ENCODE peak calls at places on chromosomes 12 and 14, in nine cellular contexts. S, D, K, A, Y, W, I, C and Z are unnamed samples. For H3K4me1 and H3K27me3, the result is how much of the 10 kb centered on the place peaks cover.

GRCh38 chr14:105474478-105475268 is at the start of gene CRIP2:
- DNase-seq in S (no peak), D (no peak), K (peak), A (peak), Y (no peak), W (no peak), I (peak), C (no peak), Z (peak)

GRCh38 chr14:105600939-105601359 is 74.6 kb downstream of the TMEM121 start:
- DNase-seq in S (no peak), D (no peak), K (no peak), A (no peak), Y (no peak), W (no peak), I (no peak), C (no peak), Z (no peak)

GRCh38 chr14:72013606-72014129 is 81.4 kb downstream of the RGS6 start:
- DNase-seq in S (no peak), D (no peak), K (no peak), A (no peak), Y (no peak), W (no peak), I (no peak), C (no peak), Z (no peak)

GRCh38 chr12:50568338-50569155 is 63.8 kb downstream of the DIP2B start:
- DNase-seq in S (no peak), D (no peak), K (no peak), A (no peak), Y (no peak), W (no peak), I (no peak), C (no peak), Z (no peak)

GRCh38 chr14:105505101-105505500 is 14.1 kb downstream of the TEDC1 start:
- DNase-seq in S (no peak), D (peak), K (no peak), A (no peak), Y (no peak), W (no peak), I (no peak), C (no peak), Z (no peak)

GRCh38 chr14:22106700-22107697 is 433.4 kb upstream of the OR4E1 start:
- DNase-seq in S (no peak), D (no peak), K (peak), A (no peak), Y (no peak), W (no peak), I (no peak), C (no peak), Z (no peak)

GRCh38 chr12:32036477-32037263 is 70.0 kb upstream of the BICD1 start:
- DNase-seq in S (no peak), D (no peak), K (no peak), A (no peak), Y (no peak), W (no peak), I (no peak), C (no peak), Z (no peak)

GRCh38 chr14:50953497-50953896 is 9.2 kb upstream of the PYGL start:
- DNase-seq in S (no peak), D (no peak), K (no peak), A (no peak), Y (no peak), W (no peak), I (no peak), C (no peak), Z (no peak)

GRCh38 chr14:74608959-74609611 is 3.0 kb downstream of the LTBP2 start:
- DNase-seq in S (peak), D (peak), K (peak), A (peak), Y (peak), W (peak), I (peak), C (peak), Z (peak)

GRCh38 chr14:99420711-99421110 is 59.9 kb downstream of the SETD3 start:
- DNase-seq in S (peak), D (peak), K (no peak), A (peak), Y (no peak), W (no peak), I (no peak), C (no peak), Z (no peak)

DNA sequence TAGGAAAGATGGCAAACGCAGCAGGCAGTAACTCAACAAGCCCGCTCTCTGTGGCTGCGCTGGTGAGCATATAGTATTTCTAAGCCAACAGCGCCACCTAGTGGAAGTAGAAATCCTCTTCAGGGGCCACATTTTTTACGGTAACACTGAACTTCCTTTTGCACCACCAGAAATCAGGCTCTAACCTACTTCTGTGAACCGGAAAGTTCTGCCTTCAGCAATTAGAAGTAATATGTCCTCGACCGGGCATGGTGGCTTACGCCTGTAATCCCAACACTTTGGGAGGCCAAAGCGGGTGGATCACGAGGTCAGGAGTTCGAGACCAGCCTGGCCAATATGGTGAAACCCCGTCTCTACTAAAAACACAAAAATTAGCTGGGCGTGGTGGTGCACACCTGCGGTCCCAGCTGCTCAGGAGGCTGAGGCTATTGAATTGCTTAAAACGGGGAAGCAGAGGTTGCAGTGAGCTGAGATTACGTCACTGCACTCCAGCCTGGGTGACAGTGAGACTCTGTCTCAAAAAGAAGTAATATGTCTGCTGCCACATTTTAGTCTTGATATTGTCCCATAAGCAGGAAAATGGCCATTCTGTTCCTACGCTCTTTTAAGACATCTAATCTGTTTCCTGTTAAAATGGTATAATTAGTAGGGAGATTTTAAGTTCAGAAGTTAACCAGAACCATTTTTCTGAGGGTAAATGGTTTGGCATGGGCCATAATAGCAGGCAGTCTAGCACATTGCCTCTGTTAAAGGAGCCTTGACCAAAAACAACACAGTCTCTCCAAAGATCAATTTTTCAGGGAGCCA is 26.7 kb downstream of the APOBEC1 start:
- DNase-seq in S (peak), D (peak), K (peak), A (peak), Y (peak), W (peak), I (peak), C (peak), Z (peak)
- H3K4me1 ChIP-seq in S (under half), D (under half), K (under half), A (under half), Y (under half), W (under half), I (under half), C (under half), Z (under half)

DNA sequence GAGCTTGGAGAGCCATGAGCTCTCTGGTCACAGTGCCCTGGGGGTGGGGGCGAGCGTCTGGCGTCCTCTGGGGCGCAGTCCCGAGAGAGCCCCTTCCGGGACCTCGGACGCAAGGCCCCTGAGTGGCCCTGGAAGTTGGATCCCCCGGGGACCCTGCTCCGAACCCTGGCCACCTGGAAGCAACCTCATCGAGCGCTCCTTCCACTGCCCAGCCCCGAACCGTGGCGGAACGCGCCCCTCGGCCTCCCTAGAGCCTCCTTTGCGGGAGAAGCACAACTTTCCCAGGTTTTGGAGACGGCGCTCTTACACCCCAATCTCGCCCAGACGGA is 1.2 kb downstream of the NOS1 start:
- DNase-seq in S (no peak), D (no peak), K (no peak), A (peak), Y (no peak), W (no peak), I (no peak), C (no peak), Z (no peak)
- H3K27me3 ChIP-seq in S (under half), D (under half), K (under half), A (half or more), Y (under half), W (under half), I (under half), C (under half), Z (half or more)

GRCh38 chr12:2346405-2346804 is 293.6 kb downstream of the CACNA1C start:
- DNase-seq in S (no peak), D (no peak), K (no peak), A (no peak), Y (no peak), W (peak), I (no peak), C (no peak), Z (no peak)
- H3K4me1 ChIP-seq in S (under half), D (under half), K (under half), A (under half), Y (under half), W (half or more), I (under half), C (under half), Z (half or more)

GRCh38 chr12:34214011-34214410 is 191.7 kb downstream of the ALG10 start:
- DNase-seq in S (no peak), D (no peak), K (no peak), A (no peak), Y (no peak), W (no peak), I (no peak), C (no peak), Z (no peak)
- H3K27me3 ChIP-seq in S (under half), D (under half), K (under half), A (under half), Y (under half), W (under half), I (under half), C (under half), Z (under half)

GRCh38 chr12:95197636-95198035 is 19.6 kb downstream of the FGD6 start:
- DNase-seq in S (no peak), D (no peak), K (no peak), A (no peak), Y (no peak), W (no peak), I (no peak), C (no peak), Z (no peak)

GRCh38 chr12:95201056-95201670 is 16.1 kb downstream of the FGD6 start:
- DNase-seq in S (no peak), D (no peak), K (peak), A (no peak), Y (peak), W (no peak), I (no peak), C (no peak), Z (no peak)

GRCh38 chr12:95200128-95200973 is 16.9 kb downstream of the FGD6 start:
- DNase-seq in S (no peak), D (no peak), K (peak), A (no peak), Y (peak), W (no peak), I (no peak), C (no peak), Z (no peak)

GRCh38 chr12:95195122-95195521 is 22.1 kb downstream of the FGD6 start:
- DNase-seq in S (no peak), D (no peak), K (no peak), A (peak), Y (no peak), W (no peak), I (no peak), C (no peak), Z (no peak)

GRCh38 chr12:95198914-95199313 is 18.4 kb downstream of the FGD6 start:
- DNase-seq in S (no peak), D (no peak), K (peak), A (peak), Y (no peak), W (no peak), I (no peak), C (no peak), Z (no peak)
- H3K4me1 ChIP-seq in S (under half), D (under half), K (under half), A (half or more), Y (under half), W (under half), I (under half), C (under half), Z (under half)

DNA sequence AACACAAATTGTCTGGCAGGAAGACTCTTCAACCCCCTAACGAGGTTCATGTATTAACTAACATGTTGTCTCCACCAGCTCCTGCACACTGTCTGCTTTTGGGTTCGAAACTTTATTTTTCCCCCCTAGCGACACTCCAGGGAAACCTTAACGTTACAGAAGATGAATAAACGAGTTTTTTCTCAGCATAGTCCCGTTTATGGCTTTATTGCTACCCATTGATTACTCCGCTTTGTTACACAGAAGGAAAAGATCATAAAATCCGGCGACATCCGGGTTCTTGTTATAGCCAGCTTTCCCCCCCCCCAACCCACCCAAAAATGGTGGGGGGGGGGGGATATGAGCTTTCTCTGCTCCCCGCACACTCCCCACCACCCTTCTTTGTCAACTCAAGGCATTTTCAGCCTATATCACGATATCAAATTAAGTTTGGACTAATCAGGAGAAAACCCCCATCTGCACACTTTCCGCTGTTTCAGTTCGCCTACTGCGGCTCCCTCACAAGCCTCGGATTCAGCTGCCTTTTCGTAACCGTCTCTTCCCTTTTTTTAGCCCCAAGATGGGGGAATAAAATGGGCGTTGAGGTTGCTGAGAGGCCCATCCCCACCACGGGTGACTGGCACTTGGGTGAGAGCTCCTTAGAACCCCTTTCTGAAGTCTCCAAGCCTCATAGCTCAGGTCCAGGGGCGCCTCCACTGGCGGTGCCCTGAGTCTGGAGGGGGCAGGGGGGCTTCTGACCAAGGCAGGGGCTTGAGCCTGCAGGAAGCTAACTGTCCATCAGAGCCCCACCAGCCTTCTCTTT is 1.4 kb upstream of the HOXC6 start:
- DNase-seq in S (no peak), D (no peak), K (no peak), A (no peak), Y (no peak), W (no peak), I (no peak), C (no peak), Z (no peak)
- H3K27me3 ChIP-seq in S (half or more), D (under half), K (under half), A (half or more), Y (under half), W (under half), I (under half), C (under half), Z (half or more)

GRCh38 chr12:69483700-69484099 is 13.5 kb downstream of the FRS2 start:
- DNase-seq in S (no peak), D (no peak), K (no peak), A (no peak), Y (no peak), W (no peak), I (no peak), C (no peak), Z (no peak)
- H3K4me1 ChIP-seq in S (under half), D (under half), K (under half), A (under half), Y (under half), W (under half), I (under half), C (under half), Z (under half)

GRCh38 chr12:109189291-109189690 is 72.9 kb downstream of the ACACB start:
- DNase-seq in S (no peak), D (no peak), K (no peak), A (no peak), Y (no peak), W (no peak), I (no peak), C (no peak), Z (no peak)
- H3K27me3 ChIP-seq in S (under half), D (under half), K (under half), A (under half), Y (under half), W (under half), I (under half), C (under half), Z (under half)